ENCODE peak calls at places on chromosome 9, in four cellular contexts. One of them, this sample, is unnamed.

GRCh38 chr9:111691686-111692329 is 30.4 kb downstream of the GNG10 start:
- DNase-seq in CD4-positive, CD25-positive, alpha-beta regulatory T cell: no peak
- DNase-seq in midbrain: peak; percentile 32
- DNase-seq in iPS-NIHi11: peak; percentile 14
- DNase-seq in this sample: peak; percentile 11

GRCh38 chr9:112886351-112886750 is 4.3 kb downstream of the SLC46A2 start:
- DNase-seq in CD4-positive, CD25-positive, alpha-beta regulatory T cell: no peak
- DNase-seq in midbrain: no peak
- DNase-seq in iPS-NIHi11: no peak
- DNase-seq in this sample: no peak

GRCh38 chr9:134571946-134572914 is 69.4 kb upstream of the COL5A1 start:
- DNase-seq in CD4-positive, CD25-positive, alpha-beta regulatory T cell: no peak
- DNase-seq in midbrain: no peak
- DNase-seq in iPS-NIHi11: peak; percentile 12
- DNase-seq in this sample: no peak

GRCh38 chr9:124723352-124723751 is 47.8 kb downstream of the NR6A1 start:
- DNase-seq in CD4-positive, CD25-positive, alpha-beta regulatory T cell: no peak
- DNase-seq in midbrain: no peak
- DNase-seq in iPS-NIHi11: no peak
- DNase-seq in this sample: no peak

GRCh38 chr9:87662808-87663528 is 63.0 kb upstream of the CTSL start:
- DNase-seq in CD4-positive, CD25-positive, alpha-beta regulatory T cell: no peak
- DNase-seq in midbrain: peak; percentile 51
- DNase-seq in iPS-NIHi11: peak; percentile 90
- DNase-seq in this sample: peak; percentile 43

GRCh38 chr9:77497322-77498198 is 150.6 kb downstream of the GNA14 start:
- DNase-seq in CD4-positive, CD25-positive, alpha-beta regulatory T cell: no peak
- DNase-seq in midbrain: no peak
- DNase-seq in iPS-NIHi11: no peak
- DNase-seq in this sample: no peak

GRCh38 chr9:102642651-102643050 is 352.5 kb upstream of the CYLC2 start:
- DNase-seq in CD4-positive, CD25-positive, alpha-beta regulatory T cell: no peak
- DNase-seq in midbrain: no peak
- DNase-seq in iPS-NIHi11: peak; percentile 22
- DNase-seq in this sample: no peak

GRCh38 chr9:68808481-68808880 is 103.4 kb downstream of the PIP5K1B start:
- DNase-seq in CD4-positive, CD25-positive, alpha-beta regulatory T cell: no peak
- DNase-seq in midbrain: no peak
- DNase-seq in iPS-NIHi11: no peak
- DNase-seq in this sample: no peak

GRCh38 chr9:133166392-133166791 is 2.7 kb upstream of the GBGT1 start:
- DNase-seq in CD4-positive, CD25-positive, alpha-beta regulatory T cell: no peak
- DNase-seq in midbrain: no peak
- DNase-seq in iPS-NIHi11: no peak
- DNase-seq in this sample: no peak

GRCh38 chr9:134028076-134028475 is 2.8 kb downstream of the BRD3OS start:
- DNase-seq in CD4-positive, CD25-positive, alpha-beta regulatory T cell: no peak
- DNase-seq in midbrain: no peak
- DNase-seq in iPS-NIHi11: no peak
- DNase-seq in this sample: no peak

GRCh38 chr9:9522406-9522805 is 1090.4 kb downstream of the PTPRD start:
- DNase-seq in CD4-positive, CD25-positive, alpha-beta regulatory T cell: no peak
- DNase-seq in midbrain: no peak
- DNase-seq in iPS-NIHi11: no peak
- DNase-seq in this sample: no peak

GRCh38 chr9:135109650-135110049 is 22.2 kb downstream of the OLFM1 start:
- DNase-seq in CD4-positive, CD25-positive, alpha-beta regulatory T cell: no peak
- DNase-seq in midbrain: no peak
- DNase-seq in iPS-NIHi11: no peak
- DNase-seq in this sample: no peak

GRCh38 chr9:76586555-76587314 is 127.8 kb downstream of the GCNT1 start:
- DNase-seq in CD4-positive, CD25-positive, alpha-beta regulatory T cell: no peak
- DNase-seq in midbrain: no peak
- DNase-seq in iPS-NIHi11: no peak
- DNase-seq in this sample: peak; percentile 20

GRCh38 chr9:122941560-122942234 is 877 bp downstream of the RABGAP1 start:
- DNase-seq in CD4-positive, CD25-positive, alpha-beta regulatory T cell: no peak
- DNase-seq in midbrain: no peak
- DNase-seq in iPS-NIHi11: peak; percentile 20
- DNase-seq in this sample: no peak

GRCh38 chr9:134785325-134786108 is 95.1 kb upstream of the FCN2 start:
- DNase-seq in CD4-positive, CD25-positive, alpha-beta regulatory T cell: no peak
- DNase-seq in midbrain: no peak
- DNase-seq in iPS-NIHi11: no peak
- DNase-seq in this sample: no peak

GRCh38 chr9:12748016-12748415 is 26.8 kb upstream of the LURAP1L start:
- DNase-seq in CD4-positive, CD25-positive, alpha-beta regulatory T cell: no peak
- DNase-seq in midbrain: no peak
- DNase-seq in iPS-NIHi11: no peak
- DNase-seq in this sample: no peak

GRCh38 chr9:7285199-7285598 is 514.4 kb downstream of the DMAC1 start:
- DNase-seq in CD4-positive, CD25-positive, alpha-beta regulatory T cell: no peak
- DNase-seq in midbrain: no peak
- DNase-seq in iPS-NIHi11: no peak
- DNase-seq in this sample: no peak

GRCh38 chr9:134411451-134412297 is 85.4 kb downstream of the RXRA start:
- DNase-seq in CD4-positive, CD25-positive, alpha-beta regulatory T cell: no peak
- DNase-seq in midbrain: no peak
- DNase-seq in iPS-NIHi11: no peak
- DNase-seq in this sample: no peak

GRCh38 chr9:83920469-83920941 is 727 bp downstream of the KIF27 start:
- DNase-seq in CD4-positive, CD25-positive, alpha-beta regulatory T cell: no peak
- DNase-seq in midbrain: peak; percentile 51
- DNase-seq in iPS-NIHi11: peak; percentile 62
- DNase-seq in this sample: peak; percentile 65

This sample was measured in cerebellum.